ENCODE peak calls at places on chromosomes 3 and 15, in seven cellular contexts. X is MM.1S, G is heart right ventricle, Q is A549, D is thyroid gland, P is right cardiac atrium, N is psoas muscle. L is an unnamed sample.
A peak's percentile ranks its signal among the peaks of the same experiment; 100 is the strongest.

GRCh38 chr15:74179983-74180688 is 6.6 kb downstream of the ISLR start:
- DNase-seq in X (no peak), G (peak; percentile 48), Q (no peak), D (no peak), P (peak; percentile 76), N (peak; percentile 78), L (no peak)

GRCh38 chr15:67103869-67104268 is 38.5 kb downstream of the SMAD3 start:
- DNase-seq in X (no peak), G (no peak), Q (no peak), D (no peak), P (no peak), N (no peak), L (no peak)

GRCh38 chr3:149449799-149450198 is 24.7 kb upstream of the TM4SF4 start:
- DNase-seq in X (no peak), G (no peak), Q (no peak), D (no peak), P (no peak), N (no peak), L (no peak)

GRCh38 chr3:171092467-171092911 is 66.0 kb upstream of the SLC2A2 start:
- DNase-seq in X (no peak), G (no peak), Q (no peak), D (no peak), P (no peak), N (no peak), L (no peak)

GRCh38 chr15:27757050-27757449 is 342.1 kb downstream of the OCA2 start:
- DNase-seq in X (no peak), G (no peak), Q (no peak), D (no peak), P (no peak), N (no peak), L (no peak)

GRCh38 chr15:45573961-45574629 is 13.1 kb upstream of the BLOC1S6 start:
- DNase-seq in X (no peak), G (no peak), Q (no peak), D (no peak), P (no peak), N (no peak), L (no peak)

GRCh38 chr15:85760531-85761371 is 34.0 kb downstream of the KLHL25 start:
- DNase-seq in X (no peak), G (no peak), Q (peak; percentile 41), D (no peak), P (no peak), N (no peak), L (no peak)

GRCh38 chr3:140420621-140421357 is 257.1 kb upstream of the TRIM42 start:
- DNase-seq in X (no peak), G (peak; percentile 18), Q (no peak), D (peak; percentile 69), P (peak; percentile 66), N (no peak), L (peak; percentile 31)

GRCh38 chr3:31010491-31010890 is 116.0 kb upstream of the GADL1 start:
- DNase-seq in X (no peak), G (no peak), Q (no peak), D (no peak), P (no peak), N (no peak), L (no peak)

GRCh38 chr15:47411733-47412530 is 305.4 kb upstream of the SEMA6D start:
- DNase-seq in X (no peak), G (no peak), Q (no peak), D (no peak), P (peak; percentile 49), N (no peak), L (peak; percentile 26)

GRCh38 chr3:150428562-150428961 is 20.5 kb downstream of the TSC22D2 start:
- DNase-seq in X (no peak), G (no peak), Q (no peak), D (no peak), P (no peak), N (no peak), L (no peak)

GRCh38 chr3:5258526-5258925 is 71.0 kb downstream of the EDEM1 start:
- DNase-seq in X (no peak), G (no peak), Q (no peak), D (no peak), P (no peak), N (no peak), L (no peak)

GRCh38 chr15:40080847-40081246 is 27.8 kb downstream of the BMF start:
- DNase-seq in X (no peak), G (no peak), Q (no peak), D (no peak), P (no peak), N (no peak), L (no peak)

GRCh38 chr3:14699643-14700042 is 24.7 kb downstream of the C3orf20 start:
- DNase-seq in X (no peak), G (peak; percentile 58), Q (no peak), D (peak; percentile 78), P (no peak), N (no peak), L (no peak)

GRCh38 chr3:151283907-151284461 is 5.6 kb upstream of the P2RY14 start:
- DNase-seq in X (no peak), G (peak; percentile 50), Q (no peak), D (no peak), P (peak; percentile 81), N (no peak), L (peak; percentile 37)

GRCh38 chr3:30186741-30187219 is 419.6 kb upstream of the TGFBR2 start:
- DNase-seq in X (no peak), G (peak; percentile 54), Q (no peak), D (no peak), P (no peak), N (no peak), L (no peak)

GRCh38 chr3:143408771-143409170 is 289.2 kb downstream of the CHST2 start:
- DNase-seq in X (no peak), G (no peak), Q (no peak), D (no peak), P (no peak), N (no peak), L (no peak)

GRCh38 chr3:183307749-183308148 is 54.7 kb downstream of the B3GNT5 start:
- DNase-seq in X (no peak), G (no peak), Q (no peak), D (no peak), P (no peak), N (no peak), L (no peak)

GRCh38 chr15:83082730-83083386 is 15.8 kb upstream of the BTBD1 start:
- DNase-seq in X (no peak), G (no peak), Q (no peak), D (no peak), P (no peak), N (peak; percentile 88), L (no peak)

GRCh38 chr15:90558182-90558581 is 28.5 kb downstream of the CRTC3 start:
- DNase-seq in X (no peak), G (peak; percentile 35), Q (no peak), D (peak; percentile 44), P (peak; percentile 54), N (no peak), L (peak; percentile 29)

GRCh38 chr3:194003128-194004057 is 132.6 kb upstream of the HES1 start:
- DNase-seq in X (peak; percentile 65), G (peak; percentile 92), Q (peak; percentile 82), D (peak; percentile 78), P (peak; percentile 96), N (peak; percentile 95), L (peak; percentile 87)

GRCh38 chr15:97904196-97904572 is 56.3 kb upstream of the ARRDC4 start:
- DNase-seq in X (peak; percentile 37), G (peak; percentile 63), Q (peak; percentile 61), D (peak; percentile 88), P (peak; percentile 91), N (peak; percentile 83), L (peak; percentile 76)

GRCh38 chr3:194023501-194024280 is 112.3 kb upstream of the HES1 start:
- DNase-seq in X (no peak), G (no peak), Q (no peak), D (peak; percentile 47), P (no peak), N (no peak), L (peak; percentile 43)

GRCh38 chr3:31610700-31611275 is 78.1 kb downstream of the STT3B start:
- DNase-seq in X (no peak), G (peak; percentile 26), Q (peak; percentile 19), D (peak; percentile 17), P (no peak), N (no peak), L (peak; percentile 13)

DNA sequence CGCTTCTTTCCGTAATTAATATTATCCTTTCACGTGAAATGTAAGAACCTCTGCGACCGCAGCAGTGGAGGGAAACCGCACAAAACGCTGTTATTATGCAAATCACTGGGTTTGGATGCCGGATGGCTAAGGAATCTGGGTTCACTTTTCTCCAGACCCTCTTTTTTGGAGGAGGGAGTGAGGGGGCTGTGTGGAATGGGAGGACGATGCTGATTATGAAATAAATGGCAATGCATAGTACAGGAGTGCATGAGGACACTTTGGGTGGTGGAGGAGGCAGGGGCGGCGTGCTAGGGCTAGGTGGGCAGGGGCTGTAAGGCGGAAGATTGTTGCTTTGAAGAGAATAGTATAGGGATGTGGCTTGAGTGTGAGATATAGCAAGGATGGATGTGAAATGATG is 1.8 kb downstream of the CADM2 start:
- DNase-seq in X (no peak), G (no peak), Q (no peak), D (no peak), P (no peak), N (no peak), L (no peak)
- H3K27ac ChIP-seq in X (no peak overlapping the region), G (no peak overlapping the region), Q (no peak overlapping the region), D (no peak overlapping the region), P (no peak overlapping the region), N (no peak overlapping the region), L (no peak overlapping the region)

GRCh38 chr3:38170722-38171121 is 5.4 kb downstream of the OXSR1 start:
- DNase-seq in X (no peak), G (no peak), Q (no peak), D (no peak), P (no peak), N (no peak), L (no peak)
- H3K27ac ChIP-seq in X (no peak overlapping the region), G (no peak overlapping the region), Q (no peak overlapping the region), D (no peak overlapping the region), P (no peak overlapping the region), N (no peak overlapping the region), L (no peak overlapping the region)

GRCh38 chr3:133905376-133905775 is 9.7 kb upstream of the RAB6B start:
- DNase-seq in X (no peak), G (no peak), Q (no peak), D (no peak), P (no peak), N (no peak), L (no peak)
- H3K27ac ChIP-seq in X (no peak overlapping the region), G (no peak overlapping the region), Q (no peak overlapping the region), D (no peak overlapping the region), P (no peak overlapping the region), N (no peak overlapping the region), L (no peak overlapping the region)

DNA sequence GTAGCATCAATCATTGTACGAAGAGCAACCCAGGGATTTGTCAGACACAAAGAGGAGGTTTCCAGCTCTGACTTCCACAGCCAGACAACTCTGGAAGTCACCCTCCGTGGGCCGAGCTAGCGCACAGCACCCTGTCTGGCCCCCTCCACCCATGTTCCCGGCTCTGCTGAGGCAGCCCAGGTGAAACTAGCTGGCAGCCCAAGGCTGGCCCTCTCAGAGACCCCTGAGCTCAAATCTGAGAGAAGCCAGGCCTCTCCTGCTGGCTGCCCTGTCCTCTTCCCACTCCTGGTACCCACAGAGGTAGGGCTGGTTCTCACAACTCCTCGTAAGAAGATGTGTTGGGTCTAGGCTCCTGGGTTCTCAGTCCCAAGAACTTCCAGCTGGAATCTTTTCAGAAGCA is 157.0 kb upstream of the BNIP2 start:
- DNase-seq in X (no peak), G (no peak), Q (no peak), D (no peak), P (no peak), N (no peak), L (no peak)
- H3K27ac ChIP-seq in X (no peak overlapping the region), G (no peak overlapping the region), Q (no peak overlapping the region), D (no peak overlapping the region), P (no peak overlapping the region), N (no peak overlapping the region), L (no peak overlapping the region)